ENCODE peak calls at places on chromosome 11, in ten cellular contexts. One of them, this sample, is unnamed.

GRCh38 chr11:2237457-2238238 is 32.7 kb downstream of the ASCL2 start:
- DNase-seq in activated CD8-positive, alpha-beta memory T cell treated with anti-CD3 and anti-CD28 coated beads, Interleukin-2, amount 50 U/mL, for 48 hours: no peak
- DNase-seq in CD8-positive, alpha-beta memory T cell: no peak
- DNase-seq in lower leg skin: no peak
- DNase-seq in Caco-2: no peak
- DNase-seq in amniotic stem cell: no peak
- DNase-seq in upper lobe of left lung: peak
- DNase-seq in hepatic stellate cell: no peak
- DNase-seq in ELF-1: no peak
- DNase-seq in HuH-7: no peak
- DNase-seq in this sample: no peak

GRCh38 chr11:22923561-22923960 is 63.3 kb upstream of the CCDC179 start:
- DNase-seq in ELF-1: no peak
- DNase-seq in HuH-7: no peak
- DNase-seq in lower leg skin: no peak
- DNase-seq in amniotic stem cell: no peak
- DNase-seq in CD8-positive, alpha-beta memory T cell: no peak
- DNase-seq in Caco-2: no peak
- DNase-seq in upper lobe of left lung: no peak
- DNase-seq in hepatic stellate cell: no peak
- DNase-seq in activated CD8-positive, alpha-beta memory T cell treated with anti-CD3 and anti-CD28 coated beads, Interleukin-2, amount 50 U/mL, for 48 hours: no peak
- DNase-seq in this sample: no peak

GRCh38 chr11:42249401-42249800 is 789.9 kb upstream of the LRRC4C start:
- DNase-seq in activated CD8-positive, alpha-beta memory T cell treated with anti-CD3 and anti-CD28 coated beads, Interleukin-2, amount 50 U/mL, for 48 hours: no peak
- DNase-seq in lower leg skin: no peak
- DNase-seq in hepatic stellate cell: no peak
- DNase-seq in upper lobe of left lung: no peak
- DNase-seq in CD8-positive, alpha-beta memory T cell: no peak
- DNase-seq in ELF-1: no peak
- DNase-seq in amniotic stem cell: no peak
- DNase-seq in Caco-2: no peak
- DNase-seq in HuH-7: no peak
- DNase-seq in this sample: no peak

GRCh38 chr11:3341298-3341697 is 37.6 kb downstream of the ZNF195 start:
- DNase-seq in hepatic stellate cell: no peak
- DNase-seq in amniotic stem cell: no peak
- DNase-seq in Caco-2: peak
- DNase-seq in lower leg skin: peak
- DNase-seq in ELF-1: peak
- DNase-seq in activated CD8-positive, alpha-beta memory T cell treated with anti-CD3 and anti-CD28 coated beads, Interleukin-2, amount 50 U/mL, for 48 hours: peak
- DNase-seq in upper lobe of left lung: no peak
- DNase-seq in HuH-7: no peak
- DNase-seq in CD8-positive, alpha-beta memory T cell: peak
- DNase-seq in this sample: peak

GRCh38 chr11:116958246-116958645 is 120.8 kb upstream of the APOA1 start:
- DNase-seq in upper lobe of left lung: no peak
- DNase-seq in lower leg skin: no peak
- DNase-seq in hepatic stellate cell: no peak
- DNase-seq in HuH-7: no peak
- DNase-seq in amniotic stem cell: no peak
- DNase-seq in CD8-positive, alpha-beta memory T cell: no peak
- DNase-seq in ELF-1: no peak
- DNase-seq in activated CD8-positive, alpha-beta memory T cell treated with anti-CD3 and anti-CD28 coated beads, Interleukin-2, amount 50 U/mL, for 48 hours: no peak
- DNase-seq in Caco-2: no peak
- DNase-seq in this sample: no peak

GRCh38 chr11:894575-895201 is 15.9 kb downstream of the CHID1 start:
- DNase-seq in ELF-1: no peak
- DNase-seq in HuH-7: peak
- DNase-seq in amniotic stem cell: no peak
- DNase-seq in Caco-2: no peak
- DNase-seq in activated CD8-positive, alpha-beta memory T cell treated with anti-CD3 and anti-CD28 coated beads, Interleukin-2, amount 50 U/mL, for 48 hours: no peak
- DNase-seq in hepatic stellate cell: no peak
- DNase-seq in lower leg skin: no peak
- DNase-seq in upper lobe of left lung: no peak
- DNase-seq in CD8-positive, alpha-beta memory T cell: no peak
- DNase-seq in this sample: no peak

GRCh38 chr11:128133501-128133900 is 453.9 kb downstream of the ETS1 start:
- DNase-seq in ELF-1: peak
- DNase-seq in amniotic stem cell: no peak
- DNase-seq in upper lobe of left lung: no peak
- DNase-seq in lower leg skin: no peak
- DNase-seq in HuH-7: no peak
- DNase-seq in Caco-2: no peak
- DNase-seq in CD8-positive, alpha-beta memory T cell: no peak
- DNase-seq in activated CD8-positive, alpha-beta memory T cell treated with anti-CD3 and anti-CD28 coated beads, Interleukin-2, amount 50 U/mL, for 48 hours: no peak
- DNase-seq in hepatic stellate cell: no peak
- DNase-seq in this sample: peak

GRCh38 chr11:79335681-79336080 is 105.1 kb downstream of the TENM4 start:
- DNase-seq in lower leg skin: no peak
- DNase-seq in activated CD8-positive, alpha-beta memory T cell treated with anti-CD3 and anti-CD28 coated beads, Interleukin-2, amount 50 U/mL, for 48 hours: no peak
- DNase-seq in HuH-7: no peak
- DNase-seq in CD8-positive, alpha-beta memory T cell: no peak
- DNase-seq in amniotic stem cell: no peak
- DNase-seq in Caco-2: no peak
- DNase-seq in hepatic stellate cell: no peak
- DNase-seq in upper lobe of left lung: no peak
- DNase-seq in ELF-1: peak
- DNase-seq in this sample: no peak

GRCh38 chr11:60127311-60127811 is 38.9 kb downstream of the MS4A2 start:
- DNase-seq in ELF-1: no peak
- DNase-seq in Caco-2: no peak
- DNase-seq in HuH-7: no peak
- DNase-seq in lower leg skin: no peak
- DNase-seq in hepatic stellate cell: no peak
- DNase-seq in upper lobe of left lung: no peak
- DNase-seq in activated CD8-positive, alpha-beta memory T cell treated with anti-CD3 and anti-CD28 coated beads, Interleukin-2, amount 50 U/mL, for 48 hours: no peak
- DNase-seq in amniotic stem cell: no peak
- DNase-seq in CD8-positive, alpha-beta memory T cell: no peak
- DNase-seq in this sample: no peak

GRCh38 chr11:132999031-132999430 is 533.3 kb downstream of the OPCML start:
- DNase-seq in hepatic stellate cell: no peak
- DNase-seq in upper lobe of left lung: no peak
- DNase-seq in ELF-1: peak
- DNase-seq in HuH-7: no peak
- DNase-seq in Caco-2: no peak
- DNase-seq in activated CD8-positive, alpha-beta memory T cell treated with anti-CD3 and anti-CD28 coated beads, Interleukin-2, amount 50 U/mL, for 48 hours: no peak
- DNase-seq in amniotic stem cell: no peak
- DNase-seq in CD8-positive, alpha-beta memory T cell: no peak
- DNase-seq in lower leg skin: no peak
- DNase-seq in this sample: no peak

GRCh38 chr11:3139481-3140290 is 25.4 kb downstream of the OSBPL5 start:
- DNase-seq in amniotic stem cell: no peak
- DNase-seq in activated CD8-positive, alpha-beta memory T cell treated with anti-CD3 and anti-CD28 coated beads, Interleukin-2, amount 50 U/mL, for 48 hours: no peak
- DNase-seq in lower leg skin: no peak
- DNase-seq in hepatic stellate cell: no peak
- DNase-seq in ELF-1: no peak
- DNase-seq in upper lobe of left lung: peak
- DNase-seq in CD8-positive, alpha-beta memory T cell: no peak
- DNase-seq in HuH-7: no peak
- DNase-seq in Caco-2: no peak
- DNase-seq in this sample: no peak

GRCh38 chr11:98230678-98231077 is 790.1 kb upstream of the CNTN5 start:
- DNase-seq in upper lobe of left lung: no peak
- DNase-seq in lower leg skin: no peak
- DNase-seq in amniotic stem cell: no peak
- DNase-seq in HuH-7: no peak
- DNase-seq in Caco-2: no peak
- DNase-seq in activated CD8-positive, alpha-beta memory T cell treated with anti-CD3 and anti-CD28 coated beads, Interleukin-2, amount 50 U/mL, for 48 hours: no peak
- DNase-seq in ELF-1: no peak
- DNase-seq in CD8-positive, alpha-beta memory T cell: no peak
- DNase-seq in hepatic stellate cell: no peak
- DNase-seq in this sample: no peak

GRCh38 chr11:14458377-14458776 is 41.2 kb downstream of the COPB1 start:
- DNase-seq in amniotic stem cell: no peak
- DNase-seq in CD8-positive, alpha-beta memory T cell: no peak
- DNase-seq in Caco-2: no peak
- DNase-seq in activated CD8-positive, alpha-beta memory T cell treated with anti-CD3 and anti-CD28 coated beads, Interleukin-2, amount 50 U/mL, for 48 hours: no peak
- DNase-seq in ELF-1: no peak
- DNase-seq in hepatic stellate cell: no peak
- DNase-seq in upper lobe of left lung: no peak
- DNase-seq in lower leg skin: no peak
- DNase-seq in HuH-7: no peak
- DNase-seq in this sample: no peak

GRCh38 chr11:116310215-116310614 is 462.6 kb downstream of the BUD13 start:
- DNase-seq in amniotic stem cell: no peak
- DNase-seq in hepatic stellate cell: no peak
- DNase-seq in lower leg skin: no peak
- DNase-seq in CD8-positive, alpha-beta memory T cell: no peak
- DNase-seq in HuH-7: no peak
- DNase-seq in Caco-2: no peak
- DNase-seq in upper lobe of left lung: no peak
- DNase-seq in ELF-1: peak
- DNase-seq in activated CD8-positive, alpha-beta memory T cell treated with anti-CD3 and anti-CD28 coated beads, Interleukin-2, amount 50 U/mL, for 48 hours: no peak
- DNase-seq in this sample: peak